ENCODE peak calls at places on chromosome 9, in eight cellular contexts. M is HCT116, P is sigmoid colon, B is H1, Y is IMR-90, N is stomach, L is adrenal gland, E is gastrocnemius medialis. X is an unnamed sample.

GRCh38 chr9:106697799-106698591 is 165.0 kb upstream of the ZNF462 start:
- DNase-seq in M (no peak), P (peak), B (no peak), Y (peak), N (peak), L (peak), E (peak), X (peak)

GRCh38 chr9:125513634-125514413 is 193.2 kb downstream of the MAPKAP1 start:
- DNase-seq in M (no peak), P (no peak), B (no peak), Y (peak), N (peak), L (peak), E (no peak), X (no peak)

GRCh38 chr9:20997503-20998076 is 33.9 kb downstream of the HACD4 start:
- DNase-seq in M (no peak), P (no peak), B (no peak), Y (no peak), N (no peak), L (no peak), E (no peak), X (no peak)

GRCh38 chr9:28093141-28093540 is 519.9 kb upstream of the C9orf72 start:
- DNase-seq in M (no peak), P (no peak), B (no peak), Y (no peak), N (no peak), L (no peak), E (no peak), X (no peak)

GRCh38 chr9:84996049-84996448 is 326.5 kb downstream of the NTRK2 start:
- DNase-seq in M (no peak), P (no peak), B (no peak), Y (no peak), N (no peak), L (no peak), E (no peak), X (no peak)

GRCh38 chr9:20512106-20512505 is 110.2 kb downstream of the MLLT3 start:
- DNase-seq in M (no peak), P (no peak), B (no peak), Y (peak), N (no peak), L (peak), E (no peak), X (no peak)

GRCh38 chr9:15104826-15105420 is 194.7 kb upstream of the FREM1 start:
- DNase-seq in M (peak), P (no peak), B (peak), Y (peak), N (no peak), L (no peak), E (peak), X (peak)

GRCh38 chr9:77375956-77376532 is 198.7 kb downstream of the VPS13A start:
- DNase-seq in M (no peak), P (no peak), B (no peak), Y (peak), N (no peak), L (no peak), E (no peak), X (no peak)

GRCh38 chr9:93010056-93010455 is 48.4 kb upstream of the SUSD3 start:
- DNase-seq in M (no peak), P (no peak), B (no peak), Y (no peak), N (no peak), L (no peak), E (no peak), X (no peak)

GRCh38 chr9:88998911-88999310 is 7.6 kb downstream of the S1PR3 start:
- DNase-seq in M (no peak), P (peak), B (peak), Y (no peak), N (peak), L (peak), E (no peak), X (peak)

GRCh38 chr9:121779381-121780117 is 128.1 kb downstream of the DAB2IP start:
- DNase-seq in M (no peak), P (peak), B (no peak), Y (no peak), N (no peak), L (no peak), E (no peak), X (no peak)

GRCh38 chr9:116589392-116590354 is 97.4 kb upstream of the TRIM32 start:
- DNase-seq in M (peak), P (no peak), B (peak), Y (peak), N (no peak), L (no peak), E (no peak), X (no peak)

GRCh38 chr9:71716138-71716909 is 52.0 kb downstream of the CEMIP2 start:
- DNase-seq in M (no peak), P (no peak), B (no peak), Y (no peak), N (no peak), L (no peak), E (no peak), X (no peak)

GRCh38 chr9:79623799-79624721 is 52.3 kb downstream of the TLE4 start:
- DNase-seq in M (no peak), P (peak), B (no peak), Y (no peak), N (no peak), L (peak), E (peak), X (peak)

GRCh38 chr9:104854613-104855012 is 73.3 kb downstream of the ABCA1 start:
- DNase-seq in M (no peak), P (no peak), B (no peak), Y (no peak), N (no peak), L (peak), E (no peak), X (no peak)

GRCh38 chr9:33473216-33473615 is 508 bp downstream of the NOL6 start:
- DNase-seq in M (no peak), P (no peak), B (no peak), Y (no peak), N (peak), L (no peak), E (no peak), X (no peak)

GRCh38 chr9:2727966-2728613 is 10.8 kb downstream of the KCNV2 start:
- DNase-seq in M (peak), P (no peak), B (no peak), Y (peak), N (no peak), L (peak), E (peak), X (peak)

DNA sequence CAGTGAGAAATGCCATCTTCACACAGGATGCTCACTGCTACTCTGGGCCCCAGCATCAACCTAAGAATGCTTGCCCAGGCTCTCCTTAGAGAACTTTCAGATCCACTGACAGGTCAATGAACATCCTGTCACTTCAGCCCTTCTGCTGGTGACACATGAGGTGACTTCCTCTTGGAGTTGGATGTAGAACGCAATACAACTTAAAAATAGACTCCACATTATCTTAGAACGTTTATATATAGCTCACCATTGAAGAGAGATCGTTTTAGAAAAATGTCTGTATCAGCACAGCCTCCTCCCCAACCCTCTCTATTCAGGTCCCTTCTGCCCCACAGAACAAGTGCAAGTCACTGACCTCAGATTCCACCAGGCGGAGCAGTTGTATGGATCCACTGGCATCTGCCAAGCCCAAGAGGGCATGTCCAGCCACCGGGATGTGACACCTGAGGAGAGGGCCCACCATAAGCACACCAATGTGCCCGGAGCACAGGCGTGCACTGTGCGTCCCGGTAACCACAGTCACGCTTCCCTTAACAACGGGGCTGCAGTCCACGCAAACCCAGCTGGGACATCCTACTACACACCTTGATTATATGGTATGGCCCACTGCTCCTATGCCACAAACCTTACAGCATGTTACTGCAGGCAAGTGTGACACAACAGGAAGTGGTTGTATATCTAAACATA is 2.9 kb downstream of the DPH7 start:
- DNase-seq in M (no peak), P (no peak), B (no peak), Y (no peak), N (no peak), L (no peak), E (no peak), X (no peak)
- TF ChIP-seq CTCF in M (no peak), P (no peak), B (no peak), Y (no peak), N (no peak), L (no peak), E (no peak), X (no peak)

GRCh38 chr9:131502781-131503625 is at the start of gene POMT1:
- DNase-seq in M (peak), P (peak), B (peak), Y (peak), N (peak), L (peak), E (peak), X (peak)
- TF ChIP-seq POLR2A in M (peak), P (peak), B (peak), Y (no peak), N (no peak), L (no peak), E (peak), X (peak)

GRCh38 chr9:129422032-129422842 is 198.7 kb downstream of the C9orf50 start:
- DNase-seq in M (no peak), P (no peak), B (no peak), Y (no peak), N (no peak), L (no peak), E (no peak), X (no peak)

GRCh38 chr9:129419382-129419899 is 201.5 kb downstream of the C9orf50 start:
- DNase-seq in M (no peak), P (no peak), B (no peak), Y (no peak), N (no peak), L (no peak), E (no peak), X (no peak)

GRCh38 chr9:129421371-129421770 is 199.5 kb downstream of the C9orf50 start:
- DNase-seq in M (no peak), P (no peak), B (no peak), Y (no peak), N (no peak), L (no peak), E (no peak), X (no peak)

GRCh38 chr9:129420721-129421120 is 200.2 kb downstream of the C9orf50 start:
- DNase-seq in M (no peak), P (no peak), B (no peak), Y (no peak), N (no peak), L (no peak), E (no peak), X (no peak)

GRCh38 chr9:129422843-129423700 is 197.8 kb downstream of the C9orf50 start:
- DNase-seq in M (no peak), P (no peak), B (no peak), Y (peak), N (no peak), L (no peak), E (no peak), X (no peak)
- H3K27ac ChIP-seq in M (no peak), P (no peak), B (no peak), Y (no peak), N (no peak), L (no peak), E (no peak), X (no peak)

GRCh38 chr9:73200694-73201432 is 49.2 kb downstream of the ANXA1 start:
- DNase-seq in M (peak), P (no peak), B (no peak), Y (peak), N (no peak), L (no peak), E (no peak), X (no peak)
- TF ChIP-seq CTCF in M (peak), P (no peak), B (no peak), Y (peak), N (peak), L (peak), E (peak), X (peak)

X was measured in thyroid gland.